ENCODE peak calls at places on chromosome 11, in six cellular contexts. C is pancreas, H is uterus, G is cardiac fibroblast, L is RPMI8226, X is EL. M is an unnamed sample.

GRCh38 chr11:26287067-26287518 is 44.8 kb upstream of the ANO3 start:
- DNase-seq in X (peak; percentile 10), C (no peak), L (no peak), H (no peak), G (no peak), M (no peak)

GRCh38 chr11:60634151-60634550 is 65.3 kb upstream of the MS4A8 start:
- DNase-seq in H (no peak), G (no peak), C (no peak), X (peak; percentile 2), L (no peak), M (peak; percentile 36)

GRCh38 chr11:66003291-66003690 is 988 bp downstream of the BANF1 start:
- DNase-seq in L (peak; percentile 47), G (no peak), C (no peak), X (no peak), H (no peak), M (no peak)

GRCh38 chr11:44718612-44719390 is 8.0 kb upstream of the TSPAN18 start:
- DNase-seq in G (no peak), L (no peak), X (no peak), H (no peak), C (no peak), M (no peak)

GRCh38 chr11:60970369-60970774 is 1.1 kb upstream of the CD6 start:
- DNase-seq in C (peak; percentile 89), X (peak; percentile 44), L (peak; percentile 81), H (no peak), G (peak; percentile 42), M (peak; percentile 46)

GRCh38 chr11:47271961-47272661 is 2.2 kb downstream of the MADD start:
- DNase-seq in L (peak; percentile 69), C (no peak), H (no peak), G (no peak), X (no peak), M (no peak)

GRCh38 chr11:61955031-61955415 is 4.9 kb downstream of the BEST1 start:
- DNase-seq in L (no peak), C (no peak), H (peak; percentile 81), X (peak; percentile 76), G (peak; percentile 92), M (no peak)

GRCh38 chr11:57335343-57336110 is at the start of gene SSRP1:
- DNase-seq in L (peak; percentile 96), H (peak; percentile 86), G (peak; percentile 88), C (peak; percentile 91), X (peak; percentile 85), M (peak; percentile 79)

GRCh38 chr11:7851391-7851790 is 54.6 kb upstream of the OR5P2 start:
- DNase-seq in L (no peak), G (no peak), H (no peak), X (no peak), C (no peak), M (no peak)

GRCh38 chr11:26993965-26994446 is at the start of gene FIBIN:
- DNase-seq in X (peak; percentile 48), H (peak; percentile 46), C (peak; percentile 51), G (peak; percentile 81), L (no peak), M (no peak)

GRCh38 chr11:2219318-2220017 is 47.9 kb upstream of the TH start:
- DNase-seq in X (no peak), H (no peak), C (no peak), G (no peak), L (no peak), M (no peak)